ENCODE peak calls at places on chromosomes 4 and X, in four cellular contexts. V is pancreas, T is GM10248, M is osteocyte. J is an unnamed sample.

GRCh38 chr4:64897683-64898082 is 488.4 kb upstream of the TECRL start:
- DNase-seq in V (no peak), T (no peak), M (no peak), J (no peak)

GRCh38 chr4:18689308-18689915 is 667.9 kb upstream of the LCORL start:
- DNase-seq in V (peak), T (peak), M (no peak), J (peak)

GRCh38 chr4:15778742-15779231 is 659 bp downstream of the CD38 start:
- DNase-seq in V (no peak), T (peak), M (no peak), J (peak)

GRCh38 chr4:119730644-119730995 is 102.0 kb upstream of the PDE5A start:
- DNase-seq in V (no peak), T (no peak), M (no peak), J (no peak)

GRCh38 chr4:187238646-187239045 is 515.0 kb upstream of the FAT1 start:
- DNase-seq in V (no peak), T (no peak), M (no peak), J (no peak)

GRCh38 chr4:24488399-24489164 is 95.8 kb downstream of the DHX15 start:
- DNase-seq in V (peak), T (peak), M (peak), J (peak)

GRCh38 chr4:59612235-59612634 is 1587.9 kb upstream of the ADGRL3 start:
- DNase-seq in V (no peak), T (no peak), M (no peak), J (no peak)

GRCh38 chrX:12080265-12080664 is 58.0 kb upstream of the FRMPD4 start:
- DNase-seq in V (no peak), T (peak), M (no peak), J (peak)

GRCh38 chr4:84491420-84491819 is 7.7 kb downstream of the NKX6-1 start:
- DNase-seq in V (no peak), T (no peak), M (no peak), J (no peak)

GRCh38 chr4:5366421-5366820 is 315.1 kb downstream of the STK32B start:
- DNase-seq in V (no peak), T (no peak), M (peak), J (no peak)

GRCh38 chr4:138804705-138805104 is 210.9 kb upstream of the NOCT start:
- DNase-seq in V (no peak), T (no peak), M (no peak), J (no peak)

GRCh38 chr4:83369825-83370639 is 35.4 kb upstream of the HPSE start:
- DNase-seq in V (no peak), T (no peak), M (no peak), J (no peak)

GRCh38 chrX:97267376-97267775 is 383.7 kb downstream of the RPA4 start:
- DNase-seq in V (no peak), T (no peak), M (no peak), J (no peak)

GRCh38 chrX:110795645-110796510 is at the start of gene CHRDL1:
- DNase-seq in V (peak), T (no peak), M (no peak), J (peak)

GRCh38 chrX:53281321-53281822 is at the start of gene IQSEC2:
- DNase-seq in V (peak), T (no peak), M (peak), J (peak)

GRCh38 chrX:96004386-96004785 is 680.3 kb upstream of the DIAPH2 start:
- DNase-seq in V (no peak), T (no peak), M (no peak), J (no peak)

GRCh38 chrX:139170526-139171173 is 359.9 kb upstream of the F9 start:
- DNase-seq in V (no peak), T (no peak), M (no peak), J (no peak)

GRCh38 chr4:76209876-76210275 is 3.7 kb downstream of the SCARB2 start:
- DNase-seq in V (no peak), T (no peak), M (no peak), J (no peak)

GRCh38 chrX:120791013-120791643 is 84.5 kb downstream of the CT47B1 start:
- DNase-seq in V (peak), T (no peak), M (no peak), J (peak)

GRCh38 chr4:7375427-7375826 is 59.3 kb downstream of the PSAPL1 start:
- DNase-seq in V (no peak), T (no peak), M (no peak), J (no peak)

GRCh38 chr4:128837679-128838078 is 28.2 kb downstream of the JADE1 start:
- DNase-seq in V (no peak), T (no peak), M (no peak), J (no peak)

GRCh38 chr4:13829457-13829856 is 201.9 kb upstream of the BOD1L1 start:
- DNase-seq in V (no peak), T (no peak), M (no peak), J (no peak)

GRCh38 chr4:118746251-118746919 is 61.2 kb downstream of the METTL14 start:
- DNase-seq in V (no peak), T (no peak), M (no peak), J (no peak)

GRCh38 chr4:111854494-111855087 is 290.7 kb upstream of the FAM241A start:
- DNase-seq in V (peak), T (peak), M (no peak), J (peak)

GRCh38 chr4:86891785-86892638 is at the start of gene C4orf36:
- DNase-seq in V (peak), T (peak), M (no peak), J (peak)

GRCh38 chrX:74509989-74510388 is 88.7 kb downstream of the SLC16A2 start:
- DNase-seq in V (no peak), T (no peak), M (no peak), J (no peak)

GRCh38 chr4:171035909-171036308 is 777.3 kb upstream of the GALNTL6 start:
- DNase-seq in V (no peak), T (no peak), M (no peak), J (no peak)

GRCh38 chr4:154760895-154761294 is 17.1 kb downstream of the LRAT start:
- DNase-seq in V (no peak), T (no peak), M (no peak), J (no peak)

GRCh38 chr4:154757713-154758112 is 13.9 kb downstream of the LRAT start:
- DNase-seq in V (no peak), T (no peak), M (no peak), J (no peak)
- TF ChIP-seq CTCF in V (no peak), T (no peak), M (no peak), J (no peak)

GRCh38 chr4:48557478-48557877 is 67.4 kb downstream of the ZAR1 start:
- DNase-seq in V (no peak), T (no peak), M (no peak), J (no peak)
- TF ChIP-seq CTCF in V (no peak), T (no peak), M (peak), J (no peak)

GRCh38 chrX:15056044-15056443 is 182.8 kb downstream of the MOSPD2 start:
- DNase-seq in V (no peak), T (no peak), M (no peak), J (no peak)

GRCh38 chrX:15050395-15050794 is 177.2 kb downstream of the MOSPD2 start:
- DNase-seq in V (no peak), T (no peak), M (no peak), J (no peak)

GRCh38 chrX:15059488-15059887 is 186.3 kb downstream of the MOSPD2 start:
- DNase-seq in V (no peak), T (no peak), M (no peak), J (no peak)

DNA sequence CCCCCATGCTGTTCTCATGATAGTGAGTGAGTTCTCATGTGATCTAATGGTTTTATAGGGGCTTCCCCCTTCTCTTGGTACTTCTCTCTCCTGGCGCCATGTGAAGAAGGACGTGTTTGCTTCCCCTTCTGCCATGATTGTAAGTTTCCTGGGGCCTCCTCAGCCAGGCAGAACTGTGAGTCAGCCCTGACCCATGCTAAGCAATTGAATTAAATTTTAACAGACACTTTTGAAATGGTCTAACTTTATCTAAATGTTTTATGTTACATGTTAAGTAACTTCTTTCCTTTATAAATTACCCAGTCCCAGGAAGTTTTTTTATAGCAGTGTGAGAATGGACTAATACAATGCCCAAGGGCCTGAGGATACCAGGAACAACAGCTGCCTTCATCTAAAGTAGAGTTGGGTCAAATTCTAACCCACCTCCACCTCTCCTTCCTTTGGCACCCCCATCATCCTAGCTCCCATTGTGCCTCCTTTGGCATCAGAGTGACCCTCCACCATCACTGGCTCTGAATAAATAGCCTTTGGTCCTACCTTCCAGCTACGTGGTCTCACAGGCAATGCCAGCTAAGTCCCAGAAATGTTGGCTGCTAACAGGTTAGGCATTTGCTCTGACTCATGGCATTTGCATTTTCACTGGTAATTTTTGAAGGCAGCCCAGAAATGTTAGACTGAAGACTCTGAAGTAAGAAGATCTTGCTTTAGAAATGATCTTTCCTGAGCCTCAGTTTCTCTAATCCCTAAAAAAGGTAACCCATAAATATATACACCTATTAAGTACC is 182.1 kb downstream of the MOSPD2 start:
- DNase-seq in V (no peak), T (no peak), M (no peak), J (no peak)
- TF ChIP-seq CTCF in V (no peak), T (no peak), M (no peak), J (no peak)

DNA sequence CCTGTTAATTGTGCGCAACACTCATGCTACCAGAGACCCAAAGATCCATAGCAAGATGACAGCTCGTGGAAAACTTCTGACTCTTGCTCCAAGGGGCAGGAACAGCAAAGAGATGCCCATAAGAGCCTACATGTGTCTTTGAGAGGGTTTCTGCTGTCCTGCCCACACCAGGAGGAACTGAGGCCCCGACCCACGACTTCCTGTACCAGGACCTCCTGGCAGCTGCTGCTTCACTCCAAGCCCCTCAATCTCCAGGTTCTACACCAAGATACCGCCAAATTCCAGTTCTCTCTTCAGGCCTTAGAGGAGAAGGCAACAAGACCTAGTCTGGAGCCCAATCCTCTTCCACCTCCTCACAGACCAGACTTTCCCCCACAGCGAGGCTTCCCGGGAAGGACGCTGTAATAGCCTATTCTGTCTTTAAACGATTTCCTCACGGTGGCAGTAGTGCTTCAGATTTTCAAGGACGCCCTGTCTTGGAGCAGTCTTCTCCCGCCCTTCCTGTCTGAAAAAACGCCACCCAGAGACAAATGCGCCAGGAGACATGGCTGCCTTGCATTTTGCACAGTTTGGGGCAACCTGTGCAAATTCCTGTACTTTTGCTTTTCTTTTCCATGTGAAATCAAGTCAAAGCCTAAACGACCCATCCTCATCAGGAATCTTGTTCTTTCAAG is 230.2 kb upstream of the STK26 start:
- DNase-seq in V (no peak), T (no peak), M (no peak), J (no peak)
- TF ChIP-seq CTCF in V (no peak), T (no peak), M (no peak), J (no peak)

GRCh38 chr4:38490753-38491446 is 173.1 kb upstream of the KLF3 start:
- DNase-seq in V (no peak), T (no peak), M (no peak), J (no peak)
- TF ChIP-seq CTCF in V (no peak), T (no peak), M (no peak), J (no peak)

GRCh38 chr4:37138019-37138653 is 106.4 kb upstream of the NWD2 start:
- DNase-seq in V (no peak), T (peak), M (no peak), J (no peak)

GRCh38 chr4:37130465-37130864 is 114.1 kb upstream of the NWD2 start:
- DNase-seq in V (no peak), T (no peak), M (no peak), J (no peak)

DNA sequence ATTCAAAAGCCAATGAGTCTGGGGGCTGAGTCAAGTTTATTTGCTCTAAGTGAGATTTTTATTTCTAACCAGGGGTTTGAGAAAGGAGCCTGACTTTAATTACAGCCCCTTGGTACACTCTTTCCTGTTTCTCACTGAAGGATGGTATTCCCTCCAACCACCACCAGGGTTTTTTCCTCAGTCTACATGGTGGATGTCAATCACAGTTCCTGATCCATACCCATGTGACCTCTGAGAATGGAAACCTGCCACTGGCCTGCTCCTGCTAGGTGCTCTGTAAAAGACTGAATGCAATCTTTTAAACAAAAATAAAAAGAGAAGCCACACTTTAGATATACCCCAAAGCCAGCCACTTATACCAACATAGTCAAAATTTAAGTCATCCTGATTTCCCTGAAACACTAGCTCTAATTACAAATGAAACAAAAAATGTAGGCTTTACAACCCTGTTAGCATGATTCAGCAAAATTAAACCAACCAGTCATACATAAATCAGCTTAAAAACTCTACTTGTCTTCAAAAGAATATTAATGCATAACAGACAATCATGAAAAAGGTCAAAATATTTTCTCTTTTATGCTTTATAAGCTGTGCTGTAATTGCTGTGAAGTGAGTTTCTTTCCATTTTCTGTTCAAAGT is 112.1 kb upstream of the NWD2 start:
- DNase-seq in V (no peak), T (no peak), M (no peak), J (no peak)
- TF ChIP-seq CTCF in V (no peak), T (no peak), M (no peak), J (no peak)

DNA sequence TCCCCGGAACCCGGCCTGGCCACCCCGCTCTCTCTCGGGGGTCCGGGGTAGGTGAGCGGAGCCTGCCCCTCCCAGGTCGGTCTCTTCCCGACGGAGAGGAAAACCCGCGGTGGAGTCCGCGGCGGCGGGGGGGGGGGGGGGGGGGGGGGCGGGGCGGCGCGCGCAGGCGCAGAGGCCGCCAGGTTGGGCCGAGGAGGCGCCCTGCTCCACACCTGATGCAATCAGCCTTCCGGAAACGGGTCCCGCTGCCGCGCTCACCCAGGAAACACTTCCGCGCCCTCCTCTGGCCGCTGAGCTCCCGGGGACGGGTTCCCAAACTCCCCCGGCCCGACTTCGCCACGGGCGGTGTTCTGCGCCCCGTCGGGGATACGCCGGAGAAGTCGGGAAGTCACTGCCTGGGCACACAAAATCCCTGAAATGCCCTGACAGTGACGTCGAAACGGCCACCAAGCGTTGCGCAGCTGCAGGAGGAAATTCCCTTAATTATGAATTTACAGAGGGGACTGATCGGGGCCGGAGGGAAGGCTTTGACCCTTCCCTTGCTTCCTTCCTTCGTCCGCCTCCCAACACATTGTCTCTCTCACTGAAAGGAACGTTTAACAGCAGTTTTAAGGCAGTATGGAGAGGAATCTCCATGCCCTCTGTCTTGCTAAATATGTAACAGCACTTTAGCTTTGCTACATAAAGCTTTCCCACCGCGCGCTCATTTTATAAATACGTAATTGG is 2.1 kb upstream of the APBB2 start:
- DNase-seq in V (peak), T (peak), M (peak), J (peak)
- TF ChIP-seq CTCF in V (no peak), T (no peak), M (peak), J (no peak)

J was measured in mucosa of descending colon.